ENCODE peak calls at places on chromosomes 2 and 18, in four cellular contexts. B is foreskin fibroblast, K is endothelial cell, T is dorsolateral prefrontal cortex. Y is an unnamed sample.

GRCh38 chr2:30127016-30127893 is 19.6 kb upstream of the YPEL5 start:
- DNase-seq in B (peak), T (no peak), K (no peak), Y (no peak)

GRCh38 chr18:27839141-27839540 is 337.8 kb downstream of the CDH2 start:
- DNase-seq in T (no peak), K (no peak), B (peak), Y (no peak)

GRCh38 chr2:225889452-225889851 is 489.9 kb downstream of the NYAP2 start:
- DNase-seq in K (peak), T (no peak), B (peak), Y (no peak)

GRCh38 chr18:48409591-48410094 is 460 bp upstream of the ZBTB7C start:
- DNase-seq in K (peak), B (peak), T (peak), Y (no peak)

GRCh38 chr18:56563568-56563967 is 74.8 kb downstream of the TXNL1 start:
- DNase-seq in K (peak), B (no peak), T (no peak), Y (no peak)

GRCh38 chr2:229539628-229540027 is 174.7 kb downstream of the DNER start:
- DNase-seq in T (no peak), B (no peak), K (no peak), Y (no peak)

GRCh38 chr2:37326866-37327634 is 2.4 kb upstream of the PRKD3 start:
- DNase-seq in B (peak), T (no peak), K (no peak), Y (no peak)

GRCh38 chr18:58314284-58314683 is 270.3 kb downstream of the NEDD4L start:
- DNase-seq in T (peak), B (peak), K (no peak), Y (no peak)

GRCh38 chr2:136257893-136258292 is 139.9 kb upstream of the CXCR4 start:
- DNase-seq in K (no peak), T (no peak), B (no peak), Y (no peak)

GRCh38 chr2:201157694-201158093 is 25.2 kb upstream of the CASP10 start:
- DNase-seq in B (peak), T (no peak), K (no peak), Y (no peak)

GRCh38 chr2:159933727-159934049 is 128.7 kb downstream of the PLA2R1 start:
- DNase-seq in T (no peak), B (no peak), K (no peak), Y (no peak)

GRCh38 chr2:190916829-190917228 is 36.2 kb downstream of the GLS start:
- DNase-seq in K (no peak), B (no peak), T (no peak), Y (no peak)

GRCh38 chr2:16102976-16103380 is 162.6 kb downstream of the MYCN start:
- DNase-seq in K (no peak), T (no peak), B (no peak), Y (no peak)

GRCh38 chr2:174535757-174536703 is 49.2 kb upstream of the GPR155 start:
- DNase-seq in T (no peak), K (no peak), B (no peak), Y (no peak)

GRCh38 chr18:45467307-45467706 is 148.0 kb upstream of the SLC14A2 start:
- DNase-seq in B (peak), T (no peak), K (no peak), Y (no peak)

GRCh38 chr18:23661735-23662308 is 889 bp downstream of the ANKRD29 start:
- DNase-seq in T (no peak), K (no peak), B (peak), Y (no peak)

GRCh38 chr2:224401641-224402342 is at the start of gene FAM124B:
- DNase-seq in K (peak), B (peak), T (no peak), Y (no peak)

GRCh38 chr18:79953921-79954651 is 2.6 kb upstream of the SLC66A2 start:
- DNase-seq in K (no peak), T (no peak), B (peak), Y (no peak)

GRCh38 chr18:4360221-4360715 is 94.8 kb downstream of the DLGAP1 start:
- DNase-seq in T (no peak), K (no peak), B (no peak), Y (no peak)

GRCh38 chr2:219662566-219662965 is 35.1 kb downstream of the SLC4A3 start:
- DNase-seq in T (no peak), K (no peak), B (no peak), Y (no peak)

GRCh38 chr2:212136216-212136795 is 402.3 kb downstream of the ERBB4 start:
- DNase-seq in B (peak), K (no peak), T (no peak), Y (no peak)

GRCh38 chr18:8726281-8726680 is 20.9 kb downstream of the MTCL1 start:
- DNase-seq in B (no peak), K (no peak), T (no peak), Y (no peak)

GRCh38 chr2:26088038-26088643 is 54.3 kb downstream of the RAB10 start:
- DNase-seq in T (no peak), B (peak), K (peak), Y (no peak)

GRCh38 chr2:224650815-224651439 is 65.2 kb downstream of the CCDC195 start:
- DNase-seq in B (peak), T (no peak), K (peak), Y (no peak)

GRCh38 chr2:148534416-148535205 is 109.9 kb upstream of the EPC2 start:
- DNase-seq in K (no peak), T (no peak), B (peak), Y (peak)

GRCh38 chr2:134089454-134089853 is 164.4 kb upstream of the MGAT5 start:
- DNase-seq in K (no peak), B (no peak), T (no peak), Y (no peak)

GRCh38 chr2:240441993-240442411 is 6.5 kb downstream of the GPC1 start:
- DNase-seq in B (no peak), T (no peak), K (no peak), Y (no peak)

GRCh38 chr2:32384529-32384928 is 27.7 kb downstream of the BIRC6 start:
- DNase-seq in T (no peak), K (no peak), B (no peak), Y (no peak)

GRCh38 chr2:72527424-72527823 is 298.4 kb downstream of the EXOC6B start:
- DNase-seq in K (no peak), B (no peak), T (no peak), Y (no peak)

GRCh38 chr2:8851811-8852560 is 14.6 kb upstream of the KIDINS220 start:
- DNase-seq in K (no peak), T (peak), B (peak), Y (no peak)

GRCh38 chr2:54239427-54239826 is 16.6 kb downstream of the TSPYL6 start:
- DNase-seq in B (peak), K (no peak), T (no peak), Y (no peak)

GRCh38 chr2:62727876-62728566 is 22.5 kb downstream of the EHBP1 start:
- DNase-seq in B (no peak), T (no peak), K (no peak), Y (no peak)

GRCh38 chr2:126399001-126399400 is 257.0 kb upstream of the GYPC start:
- DNase-seq in T (no peak), K (peak), B (no peak), Y (no peak)
- TF ChIP-seq CTCF in T (no peak), K (no peak), B (no peak), Y (no peak)

GRCh38 chr2:129035992-129036391 is 717.3 kb upstream of the HS6ST1 start:
- DNase-seq in T (no peak), K (no peak), B (no peak), Y (no peak)
- TF ChIP-seq CTCF in T (no peak), K (no peak), B (no peak), Y (no peak)

GRCh38 chr2:149743842-149744468 is 156.4 kb upstream of the MMADHC start:
- DNase-seq in T (no peak), K (no peak), B (peak), Y (no peak)
- TF ChIP-seq CTCF in T (no peak), K (no peak), B (no peak), Y (no peak)

GRCh38 chr2:55879976-55880375 is 43.6 kb downstream of the EFEMP1 start:
- DNase-seq in K (no peak), T (no peak), B (peak), Y (no peak)
- TF ChIP-seq CTCF in K (no peak), T (no peak), B (no peak), Y (no peak)

GRCh38 chr2:152569186-152569585 is 148.1 kb downstream of the PRPF40A start:
- DNase-seq in K (no peak), T (no peak), B (no peak), Y (no peak)
- TF ChIP-seq CTCF in K (no peak), T (no peak), B (no peak), Y (no peak)

DNA sequence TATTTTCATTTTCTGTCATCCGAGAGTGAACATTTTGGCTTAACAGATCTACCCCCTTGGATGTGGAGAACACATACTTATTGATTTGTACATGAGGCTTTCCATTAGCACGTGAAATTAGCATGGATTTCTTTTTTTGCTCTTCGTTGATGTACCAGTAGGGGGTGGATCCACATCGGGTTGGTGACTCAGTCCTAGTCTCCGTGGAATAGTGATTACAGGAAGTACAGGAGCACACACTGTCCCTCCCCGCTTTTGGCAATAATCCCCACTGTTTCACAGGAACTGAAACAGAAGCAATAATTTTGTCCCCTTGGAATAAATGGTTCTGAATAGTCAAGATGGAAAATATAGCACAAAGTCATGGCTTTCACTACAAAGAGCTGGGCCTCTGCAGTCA is 229.0 kb downstream of the GALR1 start:
- DNase-seq in K (no peak), B (peak), T (peak), Y (no peak)
- TF ChIP-seq CTCF in K (no peak), B (no peak), T (no peak), Y (no peak)

GRCh38 chr2:234917245-234917975 is 34.4 kb upstream of the SH3BP4 start:
- DNase-seq in T (no peak), B (peak), K (no peak), Y (no peak)

GRCh38 chr2:234919711-234920110 is 32.1 kb upstream of the SH3BP4 start:
- DNase-seq in K (no peak), T (no peak), B (peak), Y (no peak)

GRCh38 chr2:234914371-234915154 is 37.3 kb upstream of the SH3BP4 start:
- DNase-seq in T (peak), B (no peak), K (no peak), Y (no peak)

GRCh38 chr2:234913208-234913626 is 38.6 kb upstream of the SH3BP4 start:
- DNase-seq in T (no peak), K (no peak), B (no peak), Y (no peak)

GRCh38 chr2:234916674-234917073 is 35.1 kb upstream of the SH3BP4 start:
- DNase-seq in K (no peak), B (no peak), T (no peak), Y (no peak)
- TF ChIP-seq CTCF in K (no peak), B (no peak), T (no peak), Y (no peak)

Y was measured in D721Med.